ENCODE peak calls at places on chromosomes 16 and 17, in nine cellular contexts. G is pancreas, F is AG04450, S is endodermal cell, W is Caco-2, A is brain microvascular endothelial cell, M is neural progenitor cell, I is GM23338, D is testis. J is an unnamed sample.

GRCh38 chr17:57309479-57309878 is 53.2 kb downstream of the MSI2 start:
- DNase-seq in G (no peak), S (no peak), F (no peak), I (no peak), A (no peak), D (no peak), M (no peak), W (no peak), J (no peak)

GRCh38 chr16:23392223-23392600 is 60.8 kb downstream of the COG7 start:
- DNase-seq in A (no peak), S (no peak), M (no peak), I (no peak), W (no peak), D (no peak), G (no peak), F (no peak), J (no peak)

GRCh38 chr17:32485261-32485955 is 1.4 kb upstream of the CDK5R1 start:
- DNase-seq in I (no peak), D (no peak), F (no peak), G (no peak), S (no peak), A (no peak), W (no peak), M (no peak), J (no peak)

GRCh38 chr17:58172369-58173071 is 5.7 kb downstream of the OR4D2 start:
- DNase-seq in G (no peak), F (no peak), S (peak), W (no peak), D (no peak), A (peak), I (peak), M (peak), J (peak)

GRCh38 chr17:66734544-66734943 is 100.4 kb upstream of the CACNG5 start:
- DNase-seq in S (no peak), M (no peak), I (no peak), D (no peak), A (no peak), G (no peak), F (no peak), W (no peak), J (no peak)

GRCh38 chr16:84648595-84649510 is 542 bp downstream of the KLHL36 start:
- DNase-seq in G (peak), D (peak), F (no peak), A (no peak), S (peak), M (peak), W (no peak), I (peak), J (peak)

GRCh38 chr17:78141437-78142112 is 4.6 kb upstream of the C17orf99 start:
- DNase-seq in G (no peak), D (no peak), M (no peak), A (no peak), F (no peak), W (no peak), I (no peak), S (peak), J (no peak)

GRCh38 chr17:50072130-50072529 is 16.2 kb downstream of the ITGA3 start:
- DNase-seq in G (no peak), M (no peak), A (no peak), W (no peak), D (no peak), F (no peak), I (no peak), S (no peak), J (no peak)

GRCh38 chr16:23544436-23544835 is 12.7 kb downstream of the EARS2 start:
- DNase-seq in F (no peak), A (no peak), I (no peak), D (no peak), G (no peak), M (no peak), W (no peak), S (no peak), J (no peak)

GRCh38 chr17:7501729-7502128 is 17.6 kb downstream of the POLR2A start:
- DNase-seq in I (no peak), W (no peak), M (no peak), S (no peak), A (no peak), D (no peak), G (no peak), F (no peak), J (no peak)

GRCh38 chr17:17768415-17769088 is 68.2 kb downstream of the SREBF1 start:
- DNase-seq in G (no peak), I (no peak), F (no peak), W (no peak), A (no peak), D (peak), S (no peak), M (no peak), J (no peak)

GRCh38 chr16:61829631-61830030 is 206.6 kb downstream of the CDH8 start:
- DNase-seq in W (no peak), F (no peak), M (peak), G (no peak), S (no peak), D (no peak), A (peak), I (no peak), J (no peak)

GRCh38 chr16:20870122-20870521 is 30.0 kb downstream of the DCUN1D3 start:
- DNase-seq in M (no peak), F (no peak), G (no peak), A (no peak), S (no peak), W (no peak), D (no peak), I (no peak), J (no peak)

GRCh38 chr16:51402785-51403184 is 251.7 kb upstream of the SALL1 start:
- DNase-seq in S (no peak), D (no peak), F (no peak), A (no peak), W (no peak), M (no peak), I (no peak), G (peak), J (peak)

GRCh38 chr17:9124554-9124935 is 103.2 kb downstream of the NTN1 start:
- DNase-seq in W (no peak), D (no peak), G (no peak), S (no peak), M (no peak), I (no peak), F (no peak), A (no peak), J (no peak)

GRCh38 chr17:57853695-57854094 is 3.9 kb upstream of the MRPS23 start:
- DNase-seq in M (no peak), W (no peak), I (no peak), G (peak), S (no peak), A (no peak), F (no peak), D (peak), J (no peak)

GRCh38 chr17:30337393-30337999 is 3.6 kb upstream of the TMIGD1 start:
- DNase-seq in A (no peak), F (no peak), W (peak), I (no peak), M (no peak), G (no peak), D (no peak), S (no peak), J (no peak)

GRCh38 chr16:47386201-47386718 is 74.6 kb downstream of the ITFG1 start:
- DNase-seq in A (no peak), D (no peak), G (no peak), S (no peak), W (no peak), M (no peak), F (no peak), I (no peak), J (no peak)

GRCh38 chr16:1331712-1332617 is 1.5 kb upstream of the BAIAP3 start:
- DNase-seq in S (peak), G (peak), F (no peak), D (no peak), W (peak), M (peak), I (peak), A (peak), J (peak)

GRCh38 chr16:566475-567361 is at the start of gene NHLRC4:
- DNase-seq in D (peak), I (peak), S (peak), G (no peak), F (no peak), W (no peak), M (peak), A (peak), J (peak)

GRCh38 chr17:29918016-29918415 is 12.0 kb downstream of the SSH2 start:
- DNase-seq in M (no peak), D (no peak), F (no peak), W (no peak), G (no peak), I (no peak), S (no peak), A (no peak), J (no peak)

GRCh38 chr16:25014500-25015147 is 545 bp downstream of the ARHGAP17 start:
- DNase-seq in D (peak), W (no peak), G (peak), S (peak), F (no peak), I (peak), M (peak), A (no peak), J (peak)

GRCh38 chr17:15261818-15262290 is 3.3 kb downstream of the PMP22 start:
- DNase-seq in A (no peak), I (peak), D (peak), F (no peak), G (no peak), M (peak), W (no peak), S (peak), J (peak)

GRCh38 chr17:32936894-32937500 is 9.0 kb downstream of the TMEM98 start:
- DNase-seq in F (peak), A (peak), S (peak), M (peak), W (peak), I (peak), G (peak), D (peak), J (peak)

GRCh38 chr17:82228278-82228841 is 482 bp upstream of the SLC16A3 start:
- DNase-seq in G (no peak), I (peak), F (no peak), A (no peak), D (no peak), S (peak), M (peak), W (no peak), J (no peak)

GRCh38 chr16:85381738-85382592 is 231.2 kb upstream of the GSE1 start:
- DNase-seq in W (no peak), G (no peak), A (peak), I (no peak), M (no peak), D (peak), S (no peak), F (no peak), J (no peak)

GRCh38 chr16:29975134-29975538 is 1.5 kb downstream of the TAOK2 start:
- DNase-seq in G (no peak), S (no peak), A (no peak), D (no peak), F (no peak), W (no peak), M (no peak), I (no peak), J (no peak)

GRCh38 chr17:65301184-65301583 is 164.0 kb downstream of the RGS9 start:
- DNase-seq in S (no peak), D (no peak), G (no peak), I (no peak), A (no peak), M (no peak), W (no peak), F (no peak), J (no peak)

GRCh38 chr16:20747030-20747816 is 5.6 kb upstream of the THUMPD1 start:
- DNase-seq in S (no peak), G (no peak), F (no peak), A (no peak), I (peak), M (no peak), D (no peak), W (no peak), J (no peak)

GRCh38 chr16:9192746-9193145 is 101.3 kb downstream of the HAPSTR1 start:
- DNase-seq in D (no peak), S (no peak), M (no peak), I (no peak), G (no peak), F (no peak), A (no peak), W (no peak), J (no peak)

GRCh38 chr16:58119509-58119845 is 9.7 kb downstream of the CFAP20 start:
- DNase-seq in D (peak), M (no peak), G (no peak), F (no peak), S (no peak), A (no peak), I (no peak), W (no peak), J (no peak)

GRCh38 chr16:85126731-85127662 is 14.7 kb upstream of the CIBAR2 start:
- DNase-seq in D (no peak), M (peak), G (no peak), I (peak), F (peak), S (peak), W (no peak), A (peak), J (peak)

GRCh38 chr17:32265192-32265895 is at the start of gene RHBDL3:
- DNase-seq in I (peak), S (peak), M (peak), A (no peak), G (no peak), F (no peak), W (no peak), D (no peak), J (no peak)

GRCh38 chr17:75601057-75601987 is 13.7 kb downstream of the MYO15B start:
- DNase-seq in G (peak), I (peak), D (peak), A (peak), W (peak), F (no peak), S (peak), M (peak), J (peak)

GRCh38 chr16:77540656-77541055 is 105.8 kb upstream of the ADAMTS18 start:
- DNase-seq in A (peak), D (no peak), I (no peak), G (no peak), F (no peak), M (no peak), S (no peak), W (no peak), J (peak)

GRCh38 chr17:74287203-74287602 is 13.2 kb downstream of the DNAI2 start:
- DNase-seq in D (no peak), F (no peak), W (no peak), G (no peak), S (no peak), M (no peak), A (no peak), I (no peak), J (no peak)

GRCh38 chr17:21218101-21218500 is 4.1 kb upstream of the TMEM11 start:
- DNase-seq in G (no peak), S (peak), W (no peak), I (peak), A (peak), D (no peak), M (peak), F (no peak), J (peak)

GRCh38 chr17:71110326-71110725 is 941.0 kb downstream of the KCNJ2 start:
- DNase-seq in A (no peak), D (no peak), I (no peak), G (no peak), W (no peak), F (no peak), S (no peak), M (no peak), J (no peak)

GRCh38 chr16:70395345-70395901 is 43.5 kb downstream of the ST3GAL2 start:
- DNase-seq in F (no peak), M (peak), G (peak), D (peak), A (peak), S (peak), I (peak), W (peak), J (peak)

DNA sequence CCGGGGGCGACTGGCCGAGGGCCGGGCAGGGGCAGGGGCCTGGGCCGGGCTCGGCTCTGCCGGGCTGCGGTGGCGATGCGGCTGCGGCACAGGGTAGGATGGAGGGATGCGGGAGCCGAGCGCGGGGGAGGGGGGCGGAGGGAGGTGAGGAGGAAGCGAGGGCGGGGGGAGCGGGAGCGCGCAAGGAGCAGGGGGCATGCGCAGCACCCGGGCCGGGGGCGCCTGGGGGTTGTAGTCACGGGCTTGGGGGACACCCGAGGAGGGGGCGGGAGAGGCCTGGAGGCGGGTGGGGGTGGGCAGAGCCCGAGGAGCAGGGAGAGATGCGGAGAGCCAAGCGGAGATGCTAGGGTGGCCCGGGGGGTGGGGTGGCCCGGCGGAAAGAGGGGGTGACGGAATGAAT is at the start of gene STX1B:
- DNase-seq in I (peak), F (no peak), A (no peak), G (no peak), M (peak), S (peak), W (no peak), D (peak), J (no peak)
- H3K4me3 ChIP-seq in I (peak), F (peak), A (peak), G (no peak), M (peak), S (peak), W (peak), D (peak), J (peak)

GRCh38 chr16:17260271-17260849 is 210.4 kb downstream of the XYLT1 start:
- DNase-seq in I (no peak), S (no peak), W (no peak), M (no peak), G (no peak), F (no peak), A (no peak), D (no peak), J (no peak)

GRCh38 chr16:17258848-17259713 is 211.7 kb downstream of the XYLT1 start:
- DNase-seq in I (peak), F (no peak), D (no peak), G (no peak), W (no peak), S (peak), M (no peak), A (no peak), J (no peak)

GRCh38 chr16:17258077-17258599 is 212.6 kb downstream of the XYLT1 start:
- DNase-seq in I (no peak), G (no peak), W (no peak), F (no peak), S (no peak), A (no peak), D (no peak), M (no peak), J (no peak)

GRCh38 chr16:17259751-17260270 is 210.9 kb downstream of the XYLT1 start:
- DNase-seq in W (no peak), I (no peak), F (no peak), S (no peak), M (no peak), G (no peak), D (no peak), A (no peak), J (no peak)

GRCh38 chr16:17261197-17261858 is 209.4 kb downstream of the XYLT1 start:
- DNase-seq in A (no peak), S (no peak), W (no peak), M (no peak), D (no peak), F (no peak), I (no peak), G (no peak), J (no peak)
- TF ChIP-seq CTCF in A (no peak), S (peak), W (no peak), M (no peak), D (no peak), F (no peak), I (no peak), G (no peak), J (no peak)

GRCh38 chr17:48045270-48046001 is 2.7 kb upstream of the NFE2L1 start:
- DNase-seq in F (no peak), D (no peak), A (no peak), G (peak), I (no peak), S (no peak), M (no peak), W (no peak), J (no peak)

GRCh38 chr17:48047741-48048320 is 328 bp upstream of the NFE2L1 start:
- DNase-seq in I (peak), D (peak), F (peak), M (peak), A (peak), S (peak), W (peak), G (peak), J (peak)

GRCh38 chr17:48047113-48047740 is 932 bp upstream of the NFE2L1 start:
- DNase-seq in A (no peak), M (peak), D (no peak), I (peak), S (peak), F (no peak), W (no peak), G (no peak), J (no peak)

GRCh38 chr17:48044851-48045250 is 3.3 kb upstream of the NFE2L1 start:
- DNase-seq in W (no peak), F (no peak), M (no peak), I (no peak), S (no peak), G (no peak), D (no peak), A (no peak), J (no peak)

GRCh38 chr17:48046296-48046695 is 1.9 kb upstream of the NFE2L1 start:
- DNase-seq in D (no peak), S (no peak), I (no peak), A (no peak), G (no peak), M (no peak), W (no peak), F (no peak), J (no peak)
- H3K4me3 ChIP-seq in D (no peak), S (peak), I (peak), A (no peak), G (no peak), M (peak), W (peak), F (no peak), J (no peak)

DNA sequence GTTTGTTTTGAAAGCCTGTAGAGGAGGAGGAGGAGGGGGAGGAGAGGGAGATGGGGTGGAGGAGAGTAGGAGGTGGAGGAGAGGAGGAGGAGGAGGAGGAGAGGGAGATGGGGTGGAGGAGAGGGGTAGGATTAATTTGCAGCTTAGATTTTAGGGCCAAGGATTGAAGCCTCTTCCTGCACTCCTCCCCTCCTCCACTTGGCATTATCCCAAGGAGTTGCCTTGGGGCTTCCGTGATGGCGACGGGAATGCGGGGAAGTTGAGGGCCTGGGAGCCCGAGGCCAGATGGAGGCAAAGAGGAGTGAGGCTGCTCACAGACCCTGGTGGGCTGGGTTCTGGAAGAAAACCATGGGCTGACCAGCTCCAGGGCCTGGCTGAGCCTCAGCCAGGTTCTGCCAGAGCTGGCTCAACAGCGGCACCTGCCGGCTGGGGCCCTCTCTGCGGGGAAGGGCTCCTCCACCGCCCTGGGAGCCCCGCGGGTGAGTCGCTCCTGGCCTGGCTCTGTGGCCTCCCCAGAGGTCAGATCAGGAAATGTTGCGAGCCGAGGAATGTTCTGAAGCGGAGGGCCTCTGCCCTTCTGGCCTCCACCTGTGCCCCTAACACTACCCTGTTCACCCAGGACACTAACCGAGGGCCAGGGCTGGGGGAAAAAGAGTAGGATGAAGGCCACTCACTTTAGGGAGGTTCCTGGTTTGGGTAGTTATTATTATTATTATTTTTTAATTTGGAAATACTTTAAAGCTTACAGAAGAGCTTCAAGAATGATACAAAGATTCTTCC is 23.9 kb upstream of the FMNL1 start:
- DNase-seq in M (peak), I (peak), S (peak), D (peak), F (peak), G (peak), A (peak), W (peak), J (peak)
- TF ChIP-seq CTCF in M (peak), I (peak), S (peak), D (peak), F (peak), G (peak), A (peak), W (peak), J (peak)